ENCODE peak calls at places on chromosome 21, in six cellular contexts. One of them, this sample, is unnamed.

GRCh38 chr21:21085206-21085605 is 87.0 kb downstream of the NCAM2 start:
- DNase-seq in GM12878: no peak
- DNase-seq in GM12892: no peak
- DNase-seq in H1: no peak
- DNase-seq in K562: no peak
- DNase-seq in HepG2: no peak
- DNase-seq in this sample: no peak

GRCh38 chr21:35284199-35284598 is 235.1 kb upstream of the RUNX1 start:
- DNase-seq in GM12878: no peak
- DNase-seq in GM12892: no peak
- DNase-seq in H1: no peak
- DNase-seq in K562: no peak
- DNase-seq in HepG2: no peak
- DNase-seq in this sample: no peak

GRCh38 chr21:35540950-35541632 is 492.0 kb upstream of the RUNX1 start:
- DNase-seq in GM12878: no peak
- DNase-seq in GM12892: no peak
- DNase-seq in H1: no peak
- DNase-seq in K562: no peak
- DNase-seq in HepG2: no peak
- DNase-seq in this sample: no peak

GRCh38 chr21:29892379-29892778 is 47.4 kb downstream of the GRIK1 start:
- DNase-seq in GM12878: no peak
- DNase-seq in GM12892: no peak
- DNase-seq in H1: no peak
- DNase-seq in K562: no peak
- DNase-seq in HepG2: no peak
- DNase-seq in this sample: no peak

GRCh38 chr21:26515257-26515656 is 57.8 kb downstream of the CYYR1 start:
- DNase-seq in GM12878: no peak
- DNase-seq in GM12892: no peak
- DNase-seq in H1: no peak
- DNase-seq in K562: no peak
- DNase-seq in HepG2: no peak
- DNase-seq in this sample: no peak

GRCh38 chr21:19995253-19995652 is 1003.0 kb upstream of the NCAM2 start:
- DNase-seq in GM12878: no peak
- DNase-seq in GM12892: no peak
- DNase-seq in H1: no peak
- DNase-seq in K562: no peak
- DNase-seq in HepG2: no peak
- DNase-seq in this sample: no peak

GRCh38 chr21:43325968-43326367 is 101.0 kb downstream of the SIK1 start:
- DNase-seq in GM12878: no peak
- DNase-seq in GM12892: no peak
- DNase-seq in H1: no peak
- DNase-seq in K562: no peak
- DNase-seq in HepG2: no peak
- DNase-seq in this sample: no peak

GRCh38 chr21:16911166-16911607 is 601.7 kb upstream of the CXADR start:
- DNase-seq in GM12878: no peak
- DNase-seq in GM12892: no peak
- DNase-seq in H1: no peak
- DNase-seq in K562: no peak
- DNase-seq in HepG2: no peak
- DNase-seq in this sample: no peak

GRCh38 chr21:35208810-35209517 is 159.9 kb upstream of the RUNX1 start:
- DNase-seq in GM12878: no peak
- DNase-seq in GM12892: no peak
- DNase-seq in H1: no peak
- DNase-seq in K562: no peak
- DNase-seq in HepG2: no peak
- DNase-seq in this sample: no peak

GRCh38 chr21:27827972-27828371 is 861.1 kb upstream of the ADAMTS5 start:
- DNase-seq in GM12878: no peak
- DNase-seq in GM12892: no peak
- DNase-seq in H1: no peak
- DNase-seq in K562: no peak
- DNase-seq in HepG2: no peak
- DNase-seq in this sample: no peak

GRCh38 chr21:26840912-26841311 is 4.3 kb downstream of the ADAMTS1 start:
- DNase-seq in GM12878: no peak
- DNase-seq in GM12892: no peak
- DNase-seq in H1: no peak
- DNase-seq in K562: no peak
- DNase-seq in HepG2: no peak
- DNase-seq in this sample: no peak

GRCh38 chr21:16455526-16455925 is 725.7 kb downstream of the USP25 start:
- DNase-seq in GM12878: no peak
- DNase-seq in GM12892: no peak
- DNase-seq in H1: no peak
- DNase-seq in K562: no peak
- DNase-seq in HepG2: no peak
- DNase-seq in this sample: no peak

GRCh38 chr21:17527240-17527639 is 14.4 kb downstream of the CXADR start:
- DNase-seq in GM12878: no peak
- DNase-seq in GM12892: no peak
- DNase-seq in H1: no peak
- DNase-seq in K562: no peak
- DNase-seq in HepG2: peak
- DNase-seq in this sample: no peak

GRCh38 chr21:26070822-26071425 is 99.6 kb downstream of the APP start:
- DNase-seq in GM12878: no peak
- DNase-seq in GM12892: no peak
- DNase-seq in H1: no peak
- DNase-seq in K562: no peak
- DNase-seq in HepG2: no peak
- DNase-seq in this sample: no peak

GRCh38 chr21:40620386-40621145 is 226.4 kb downstream of the DSCAM start:
- DNase-seq in GM12878: no peak
- DNase-seq in GM12892: no peak
- DNase-seq in H1: no peak
- DNase-seq in K562: no peak
- DNase-seq in HepG2: no peak
- DNase-seq in this sample: no peak

GRCh38 chr21:10627316-10627863 is 106.0 kb downstream of the TPTE start:
- DNase-seq in GM12878: no peak
- DNase-seq in GM12892: no peak
- DNase-seq in H1: no peak
- DNase-seq in K562: no peak
- DNase-seq in HepG2: no peak
- DNase-seq in this sample: no peak

GRCh38 chr21:27769763-27770162 is 802.9 kb upstream of the ADAMTS5 start:
- DNase-seq in GM12878: no peak
- DNase-seq in GM12892: no peak
- DNase-seq in H1: no peak
- DNase-seq in K562: no peak
- DNase-seq in HepG2: no peak
- DNase-seq in this sample: no peak

GRCh38 chr21:34988625-34989024 is 60.5 kb downstream of the RUNX1 start:
- DNase-seq in GM12878: no peak
- DNase-seq in GM12892: no peak
- DNase-seq in H1: no peak
- DNase-seq in K562: no peak
- DNase-seq in HepG2: no peak
- DNase-seq in this sample: no peak

GRCh38 chr21:36718951-36719501 is 20.1 kb downstream of the SIM2 start:
- DNase-seq in GM12878: no peak
- DNase-seq in GM12892: no peak
- DNase-seq in H1: no peak
- DNase-seq in K562: peak
- DNase-seq in HepG2: peak
- DNase-seq in this sample: no peak

GRCh38 chr21:25329227-25329626 is 278.1 kb downstream of the MRPL39 start:
- DNase-seq in GM12878: no peak
- DNase-seq in GM12892: no peak
- DNase-seq in H1: no peak
- DNase-seq in K562: no peak
- DNase-seq in HepG2: no peak
- DNase-seq in this sample: no peak

GRCh38 chr21:35508389-35508888 is 459.3 kb upstream of the RUNX1 start:
- DNase-seq in GM12878: no peak
- DNase-seq in GM12892: no peak
- DNase-seq in H1: peak
- DNase-seq in K562: peak
- DNase-seq in HepG2: peak
- DNase-seq in this sample: no peak

GRCh38 chr21:35770101-35770945 is 290.0 kb downstream of the SETD4 start:
- DNase-seq in GM12878: no peak
- DNase-seq in GM12892: no peak
- DNase-seq in H1: no peak
- DNase-seq in K562: no peak
- DNase-seq in HepG2: no peak
- DNase-seq in this sample: no peak

GRCh38 chr21:31216206-31216605 is 127.9 kb downstream of the TIAM1 start:
- DNase-seq in GM12878: no peak
- DNase-seq in GM12892: no peak
- DNase-seq in H1: no peak
- DNase-seq in K562: no peak
- DNase-seq in HepG2: no peak
- DNase-seq in this sample: no peak

GRCh38 chr21:37429356-37429755 is 62.8 kb downstream of the DYRK1A start:
- DNase-seq in GM12878: no peak
- DNase-seq in GM12892: no peak
- DNase-seq in H1: no peak
- DNase-seq in K562: no peak
- DNase-seq in HepG2: no peak
- DNase-seq in this sample: no peak

DNA sequence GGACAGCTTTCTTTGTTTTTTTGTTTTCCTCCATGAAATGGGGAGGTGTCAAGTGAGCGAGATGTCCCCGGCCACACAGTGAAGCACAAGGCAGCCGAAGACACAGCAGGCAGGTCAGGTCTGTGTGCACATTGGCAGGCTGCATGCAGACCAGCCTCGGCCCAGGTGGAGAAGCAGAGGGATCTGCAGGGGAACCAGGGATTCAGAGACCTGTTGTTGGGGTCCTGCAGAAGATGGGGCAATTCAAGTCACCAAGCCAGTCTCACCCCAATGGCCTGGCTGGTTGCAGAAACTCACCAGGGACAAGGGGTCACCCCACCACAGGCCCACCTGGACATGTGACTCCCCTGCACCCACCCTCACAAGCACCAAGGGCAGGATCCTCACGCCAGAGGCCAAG is 4.0 kb upstream of the ABCG1 start:
- DNase-seq in GM12878: no peak
- DNase-seq in GM12892: no peak
- DNase-seq in H1: no peak
- DNase-seq in K562: no peak
- DNase-seq in HepG2: no peak
- DNase-seq in this sample: no peak
- TF ChIP-seq TAF1 in GM12878: no peak
- TF ChIP-seq TAF1 in GM12892: no peak
- TF ChIP-seq TAF1 in H1: no peak
- TF ChIP-seq TAF1 in K562: no peak
- TF ChIP-seq TAF1 in HepG2: no peak
- TF ChIP-seq TAF1 in this sample: no peak

GRCh38 chr21:28882345-28882744 is 110.3 kb downstream of the LTN1 start:
- DNase-seq in GM12878: no peak
- DNase-seq in GM12892: no peak
- DNase-seq in H1: no peak
- DNase-seq in K562: no peak
- DNase-seq in HepG2: no peak
- DNase-seq in this sample: no peak

GRCh38 chr21:28884481-28884880 is 108.2 kb downstream of the LTN1 start:
- DNase-seq in GM12878: no peak
- DNase-seq in GM12892: no peak
- DNase-seq in H1: no peak
- DNase-seq in K562: peak
- DNase-seq in HepG2: no peak
- DNase-seq in this sample: no peak

GRCh38 chr21:28885853-28886177 is 106.9 kb downstream of the LTN1 start:
- DNase-seq in GM12878: no peak
- DNase-seq in GM12892: no peak
- DNase-seq in H1: no peak
- DNase-seq in K562: peak
- DNase-seq in HepG2: no peak
- DNase-seq in this sample: no peak

GRCh38 chr21:28883931-28884330 is 108.7 kb downstream of the LTN1 start:
- DNase-seq in GM12878: no peak
- DNase-seq in GM12892: no peak
- DNase-seq in H1: no peak
- DNase-seq in K562: peak
- DNase-seq in HepG2: no peak
- DNase-seq in this sample: no peak

GRCh38 chr21:28884976-28885852 is 107.5 kb downstream of the LTN1 start:
- DNase-seq in GM12878: peak
- DNase-seq in GM12892: peak
- DNase-seq in H1: peak
- DNase-seq in K562: peak
- DNase-seq in HepG2: peak
- DNase-seq in this sample: peak
- TF ChIP-seq POLR2A in GM12878: peak
- TF ChIP-seq POLR2A in GM12892: peak
- TF ChIP-seq POLR2A in H1: no peak
- TF ChIP-seq POLR2A in K562: peak
- TF ChIP-seq POLR2A in HepG2: peak
- TF ChIP-seq POLR2A in this sample: peak

GRCh38 chr21:14895792-14896191 is 169.0 kb downstream of the NRIP1 start:
- DNase-seq in GM12878: no peak
- DNase-seq in GM12892: no peak
- DNase-seq in H1: no peak
- DNase-seq in K562: no peak
- DNase-seq in HepG2: no peak
- DNase-seq in this sample: no peak

GRCh38 chr21:14900611-14901010 is 164.2 kb downstream of the NRIP1 start:
- DNase-seq in GM12878: no peak
- DNase-seq in GM12892: no peak
- DNase-seq in H1: no peak
- DNase-seq in K562: no peak
- DNase-seq in HepG2: no peak
- DNase-seq in this sample: no peak

GRCh38 chr21:14900058-14900457 is 164.7 kb downstream of the NRIP1 start:
- DNase-seq in GM12878: no peak
- DNase-seq in GM12892: no peak
- DNase-seq in H1: no peak
- DNase-seq in K562: no peak
- DNase-seq in HepG2: no peak
- DNase-seq in this sample: no peak

DNA sequence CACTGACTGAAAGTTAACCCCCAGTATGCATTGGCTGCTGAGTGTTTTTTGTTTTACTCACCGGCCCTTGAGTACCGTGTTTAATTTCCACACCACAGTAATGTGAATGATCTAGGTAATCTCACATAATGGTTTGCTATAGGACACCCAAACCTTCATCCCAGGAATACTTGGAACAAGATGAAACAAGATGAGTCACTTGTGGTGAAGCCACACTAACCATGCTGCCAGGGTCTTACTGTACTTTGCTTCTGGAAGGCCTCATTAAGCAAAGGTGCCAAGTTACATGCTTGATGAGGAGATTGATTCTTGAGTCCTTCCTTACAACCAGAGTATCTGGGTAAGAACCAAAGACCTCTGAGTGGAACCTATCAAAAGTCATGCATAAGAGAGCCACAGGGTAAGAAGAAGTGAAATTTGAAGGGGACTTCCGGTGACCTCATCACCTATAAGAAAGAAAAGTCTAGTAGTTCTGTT is 163.3 kb downstream of the NRIP1 start:
- DNase-seq in GM12878: no peak
- DNase-seq in GM12892: no peak
- DNase-seq in H1: no peak
- DNase-seq in K562: no peak
- DNase-seq in HepG2: no peak
- DNase-seq in this sample: no peak
- TF ChIP-seq TAF1 in GM12878: no peak
- TF ChIP-seq TAF1 in GM12892: no peak
- TF ChIP-seq TAF1 in H1: no peak
- TF ChIP-seq TAF1 in K562: no peak
- TF ChIP-seq TAF1 in HepG2: no peak
- TF ChIP-seq TAF1 in this sample: no peak

GRCh38 chr21:46092026-46092764 is 5.7 kb upstream of the COL6A2 start:
- DNase-seq in GM12878: no peak
- DNase-seq in GM12892: no peak
- DNase-seq in H1: no peak
- DNase-seq in K562: no peak
- DNase-seq in HepG2: no peak
- DNase-seq in this sample: peak
- TF ChIP-seq POLR2A in GM12878: no peak
- TF ChIP-seq POLR2A in GM12892: no peak
- TF ChIP-seq POLR2A in H1: no peak
- TF ChIP-seq POLR2A in K562: no peak
- TF ChIP-seq POLR2A in HepG2: no peak
- TF ChIP-seq POLR2A in this sample: no peak

This sample was measured in GM12891.